ENCODE peak calls at places on chromosome 13, in five cellular contexts. Y, P, W, C and F are unnamed samples. For H3K9me3, the result is how much of the 10 kb centered on the place peaks cover.

GRCh38 chr13:74966814-74967213 is 515.2 kb downstream of the TBC1D4 start:
- DNase-seq in P (no peak), W (no peak), C (no peak), Y (no peak), F (no peak)

GRCh38 chr13:39485314-39485700 is 117.7 kb downstream of the LHFPL6 start:
- DNase-seq in W (no peak), Y (no peak), P (no peak), C (no peak), F (no peak)

GRCh38 chr13:74919914-74920313 is 562.1 kb downstream of the TBC1D4 start:
- DNase-seq in P (no peak), Y (no peak), C (no peak), W (no peak), F (no peak)

GRCh38 chr13:50104493-50104892 is 89.2 kb downstream of the KCNRG start:
- DNase-seq in P (no peak), W (no peak), C (no peak), Y (peak), F (no peak)

GRCh38 chr13:113775451-113776145 is 16.6 kb downstream of the TMEM255B start:
- DNase-seq in C (no peak), Y (no peak), P (no peak), W (no peak), F (no peak)

GRCh38 chr13:104327217-104327616 is 1261.0 kb upstream of the SLC10A2 start:
- DNase-seq in P (no peak), Y (peak), W (no peak), C (no peak), F (no peak)

GRCh38 chr13:77219401-77219800 is 107.5 kb downstream of the MYCBP2 start:
- DNase-seq in P (no peak), C (no peak), W (no peak), Y (no peak), F (no peak)

GRCh38 chr13:99176309-99177276 is 24.1 kb upstream of the UBAC2 start:
- DNase-seq in C (peak), P (peak), W (peak), Y (peak), F (peak)

GRCh38 chr13:23950736-23951510 is 53.6 kb upstream of the C1QTNF9B start:
- DNase-seq in W (no peak), P (no peak), Y (no peak), C (no peak), F (no peak)

GRCh38 chr13:97116754-97117153 is 105.4 kb upstream of the MBNL2 start:
- DNase-seq in P (no peak), C (no peak), Y (peak), W (no peak), F (no peak)

GRCh38 chr13:83220241-83220640 is 662.0 kb downstream of the SLITRK1 start:
- DNase-seq in C (no peak), Y (peak), W (no peak), P (no peak), F (no peak)

GRCh38 chr13:50635504-50635903 is 208.0 kb downstream of the DLEU7 start:
- DNase-seq in W (no peak), Y (peak), P (no peak), C (no peak), F (no peak)

GRCh38 chr13:57748096-57748495 is 116.6 kb downstream of the PCDH17 start:
- DNase-seq in W (no peak), C (no peak), P (no peak), Y (no peak), F (no peak)

GRCh38 chr13:73061478-73062275 is 2.9 kb downstream of the KLF5 start:
- DNase-seq in P (no peak), C (no peak), Y (peak), W (no peak), F (no peak)

GRCh38 chr13:33249066-33249465 is 36.5 kb downstream of the STARD13 start:
- DNase-seq in C (no peak), Y (peak), W (no peak), P (no peak), F (no peak)

GRCh38 chr13:41409611-41410010 is 47.7 kb upstream of the RGCC start:
- DNase-seq in C (no peak), W (no peak), Y (peak), P (no peak), F (no peak)

GRCh38 chr13:42973581-42973980 is 18.5 kb downstream of the EPSTI1 start:
- DNase-seq in W (no peak), Y (no peak), P (no peak), C (no peak), F (no peak)

GRCh38 chr13:26718146-26718545 is 42.4 kb downstream of the GPR12 start:
- DNase-seq in Y (no peak), P (no peak), C (no peak), W (no peak), F (no peak)

GRCh38 chr13:73399347-73400216 is 340.8 kb downstream of the KLF5 start:
- DNase-seq in C (no peak), Y (peak), W (no peak), P (no peak), F (no peak)

GRCh38 chr13:50124536-50125305 is 109.5 kb downstream of the KCNRG start:
- DNase-seq in Y (peak), W (peak), C (peak), P (peak), F (peak)

GRCh38 chr13:108948269-108948671 is 318.9 kb downstream of the MYO16 start:
- DNase-seq in C (no peak), P (no peak), W (no peak), Y (no peak), F (no peak)

GRCh38 chr13:23852351-23852750 is 36.8 kb downstream of the MIPEP start:
- DNase-seq in W (no peak), P (no peak), C (no peak), Y (no peak), F (no peak)

GRCh38 chr13:65600702-65601101 is 1629.4 kb downstream of the PCDH9 start:
- DNase-seq in P (no peak), C (no peak), Y (no peak), W (no peak), F (no peak)

GRCh38 chr13:48818495-48818961 is 157.2 kb upstream of the FNDC3A start:
- DNase-seq in W (no peak), C (no peak), P (no peak), Y (peak), F (no peak)

GRCh38 chr13:98083507-98083906 is 59.4 kb upstream of the FARP1 start:
- DNase-seq in P (no peak), Y (peak), C (no peak), W (no peak), F (no peak)

GRCh38 chr13:85411608-85412007 is 387.6 kb downstream of the SLITRK6 start:
- DNase-seq in Y (no peak), W (no peak), P (no peak), C (no peak), F (no peak)

GRCh38 chr13:45003417-45003816 is 14.1 kb downstream of the GPALPP1 start:
- DNase-seq in C (no peak), P (no peak), Y (no peak), W (no peak), F (no peak)

GRCh38 chr13:72194531-72194930 is 327.5 kb upstream of the DACH1 start:
- DNase-seq in Y (peak), P (no peak), C (peak), W (no peak), F (no peak)

GRCh38 chr13:102128216-102128800 is 273.5 kb downstream of the FGF14 start:
- DNase-seq in W (no peak), Y (peak), P (no peak), C (no peak), F (no peak)

GRCh38 chr13:114174529-114174941 is 4.5 kb upstream of the CFAP97D2 start:
- DNase-seq in P (no peak), Y (no peak), C (no peak), W (no peak), F (no peak)

GRCh38 chr13:21364357-21364756 is 94.7 kb downstream of the ZDHHC20 start:
- DNase-seq in W (no peak), C (no peak), P (no peak), Y (no peak), F (no peak)

GRCh38 chr13:30926781-30927180 is 5.7 kb upstream of the TEX26 start:
- DNase-seq in C (no peak), Y (no peak), P (no peak), W (no peak), F (no peak)

GRCh38 chr13:98999635-98999952 is 21.7 kb upstream of the DOCK9 start:
- DNase-seq in P (no peak), Y (no peak), C (no peak), W (no peak), F (no peak)

GRCh38 chr13:109454167-109454917 is 332.0 kb downstream of the IRS2 start:
- DNase-seq in C (no peak), P (no peak), W (no peak), Y (no peak), F (no peak)

GRCh38 chr13:20997301-20998061 is 63.9 kb downstream of the LATS2 start:
- DNase-seq in P (no peak), C (no peak), W (no peak), Y (peak), F (no peak)

DNA sequence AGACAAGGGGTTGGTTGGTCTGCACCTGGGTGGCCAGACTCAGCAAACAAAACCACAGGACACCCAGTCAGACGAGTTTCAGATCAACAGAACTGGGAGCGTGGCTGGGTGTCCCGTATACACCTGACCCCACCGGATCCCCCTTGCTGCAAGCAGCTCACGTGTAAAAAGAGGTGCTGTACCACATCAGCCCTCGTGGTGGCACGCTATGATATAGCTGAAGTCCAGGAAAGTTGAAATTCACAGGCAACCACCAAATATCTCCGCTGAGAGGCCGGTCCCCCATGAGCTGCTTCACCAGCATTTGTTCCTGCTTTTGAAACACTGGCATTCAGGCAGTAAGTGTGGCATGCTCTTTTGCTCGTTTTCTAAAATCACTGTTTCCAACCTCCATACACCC is 92.3 kb downstream of the TUBA3C start:
- DNase-seq in W (no peak), Y (no peak), P (no peak), C (no peak), F (no peak)
- H3K9me3 ChIP-seq in W (under half), Y (under half), P (under half), C (half or more), F (under half)

DNA sequence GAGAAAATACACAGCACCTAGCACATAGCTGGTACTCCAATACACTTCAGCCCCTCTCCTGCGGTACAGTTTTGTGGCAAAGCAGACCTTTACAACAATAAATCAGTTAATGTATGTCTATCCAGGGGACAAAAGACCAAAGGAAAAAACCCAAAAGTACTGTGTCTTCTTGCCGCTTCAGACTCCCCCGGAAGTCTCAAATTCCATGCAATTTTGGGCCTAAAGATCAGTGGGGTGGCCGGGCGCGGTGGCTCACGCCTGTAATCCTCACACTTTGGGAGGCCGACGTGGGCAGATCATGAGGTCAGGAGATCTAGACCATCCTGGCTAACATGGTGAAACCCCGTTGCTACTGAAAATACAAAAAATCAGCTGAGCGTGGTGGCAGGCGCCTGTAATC is 16.2 kb downstream of the CARS2 start:
- DNase-seq in C (no peak), Y (no peak), P (no peak), W (no peak), F (no peak)
- H3K9me3 ChIP-seq in C (under half), Y (under half), P (under half), W (under half), F (under half)

GRCh38 chr13:80742027-80742426 is 401.1 kb upstream of the SPRY2 start:
- DNase-seq in Y (no peak), C (no peak), W (no peak), P (no peak), F (no peak)

GRCh38 chr13:80737513-80737912 is 396.6 kb upstream of the SPRY2 start:
- DNase-seq in Y (no peak), P (no peak), W (no peak), C (no peak), F (no peak)

GRCh38 chr13:80744147-80744914 is 403.4 kb upstream of the SPRY2 start:
- DNase-seq in C (no peak), W (no peak), P (no peak), Y (no peak), F (no peak)

DNA sequence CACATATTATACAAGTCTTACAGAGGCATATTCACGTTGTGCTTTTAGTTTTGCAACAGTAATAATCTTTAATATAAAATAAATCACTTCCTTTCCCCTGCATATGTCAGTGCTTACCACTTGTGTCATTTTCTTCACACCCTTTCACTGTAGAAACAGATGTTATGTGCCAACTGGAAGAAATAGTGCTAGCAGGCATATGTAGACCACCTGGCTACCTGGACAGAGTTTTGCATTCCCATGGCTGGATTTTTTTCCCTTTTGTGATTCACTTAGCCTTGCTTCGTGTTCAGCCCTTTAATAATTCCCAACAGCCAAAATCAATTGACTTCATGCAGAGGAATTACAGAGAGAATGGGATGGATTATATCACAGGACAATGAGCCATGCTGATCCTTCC is 399.1 kb upstream of the SPRY2 start:
- DNase-seq in C (no peak), P (no peak), W (no peak), Y (no peak), F (no peak)
- H3K9me3 ChIP-seq in C (under half), P (under half), W (under half), Y (under half), F (under half)

GRCh38 chr13:19052180-19052579 is 129.4 kb downstream of the TUBA3C start:
- DNase-seq in Y (no peak), W (no peak), P (no peak), C (no peak), F (no peak)

GRCh38 chr13:19052931-19053330 is 128.7 kb downstream of the TUBA3C start:
- DNase-seq in P (no peak), Y (no peak), C (no peak), W (no peak), F (no peak)

GRCh38 chr13:19055611-19056010 is 126.0 kb downstream of the TUBA3C start:
- DNase-seq in W (no peak), Y (no peak), P (no peak), C (no peak), F (no peak)

GRCh38 chr13:19050901-19051300 is 130.7 kb downstream of the TUBA3C start:
- DNase-seq in Y (no peak), P (no peak), C (no peak), W (no peak), F (no peak)

GRCh38 chr13:19053561-19053960 is 128.1 kb downstream of the TUBA3C start:
- DNase-seq in Y (no peak), C (no peak), P (no peak), W (no peak), F (no peak)
- H3K9me3 ChIP-seq in Y (half or more), C (half or more), P (under half), W (under half), F (half or more)

GRCh38 chr13:46748300-46748699 is 48.7 kb downstream of the ESD start:
- DNase-seq in Y (no peak), P (no peak), C (no peak), W (no peak), F (no peak)
- H3K9me3 ChIP-seq in Y (under half), P (under half), C (under half), W (under half), F (under half)

DNA sequence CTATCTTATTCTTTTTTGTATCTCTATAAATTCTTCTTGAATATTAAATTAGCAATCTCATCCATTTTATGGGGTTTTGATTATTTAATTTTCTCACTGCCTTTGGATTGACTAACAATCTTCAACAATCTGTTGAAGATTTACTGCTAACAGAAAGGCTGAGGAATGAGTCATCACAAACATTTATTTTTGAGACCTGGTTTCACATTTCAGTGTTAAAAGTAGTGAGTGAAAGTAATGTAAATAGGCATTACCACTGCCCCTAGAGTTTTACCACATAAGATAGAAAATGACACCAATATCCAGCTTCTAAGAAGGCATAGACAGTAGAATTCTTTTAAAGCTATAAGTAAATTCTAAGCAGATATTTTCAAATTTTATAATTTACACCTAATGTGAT is 472.8 kb downstream of the OLFM4 start:
- DNase-seq in W (no peak), Y (no peak), C (no peak), P (no peak), F (no peak)
- H3K9me3 ChIP-seq in W (under half), Y (under half), C (under half), P (under half), F (under half)

GRCh38 chr13:52067237-52067636 is 42.7 kb downstream of the UTP14C start:
- DNase-seq in C (no peak), W (no peak), P (no peak), Y (no peak), F (no peak)
- H3K9me3 ChIP-seq in C (under half), W (under half), P (under half), Y (under half), F (under half)

DNA sequence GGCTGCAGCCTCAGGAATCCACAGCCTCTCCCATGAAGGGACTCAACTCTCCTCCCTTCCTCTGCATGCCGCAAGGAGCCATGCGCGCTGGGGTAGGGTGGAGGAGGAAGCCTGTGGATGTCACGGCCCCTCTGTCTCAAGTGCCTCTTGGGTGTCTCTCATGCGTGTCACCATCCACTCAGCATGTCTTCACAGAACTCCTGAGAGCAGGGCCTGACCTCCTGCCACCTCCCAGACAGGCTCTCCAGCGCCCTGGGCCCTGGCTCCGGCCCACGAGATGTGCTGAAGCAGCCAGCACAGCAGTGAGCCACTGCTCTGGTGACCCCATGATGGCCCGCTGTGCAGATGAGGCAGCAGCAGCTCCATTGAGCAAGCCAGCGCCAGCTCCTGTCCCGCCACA is 25.9 kb upstream of the SPACA7 start:
- DNase-seq in P (no peak), W (no peak), C (no peak), Y (no peak), F (no peak)
- H3K9me3 ChIP-seq in P (under half), W (under half), C (under half), Y (under half), F (under half)